ENCODE peak calls at places on chromosome 17, in seven cellular contexts. L, Y, G, D, J, E and W are unnamed samples.

GRCh38 chr17:17119533-17119932 is 77.3 kb downstream of the MPRIP start:
- DNase-seq in G (peak; percentile 46), L (no peak), J (no peak), E (no peak), Y (no peak), D (no peak), W (no peak)

GRCh38 chr17:7844292-7845154 is 10.3 kb upstream of the TMEM88 start:
- DNase-seq in E (peak; percentile 90), D (peak; percentile 95), Y (peak; percentile 93), G (peak; percentile 95), J (peak; percentile 93), L (peak; percentile 83), W (peak; percentile 87)

GRCh38 chr17:48510761-48511604 is 19.8 kb downstream of the HOXB1 start:
- DNase-seq in E (no peak), L (no peak), G (no peak), Y (no peak), D (no peak), J (no peak), W (no peak)

GRCh38 chr17:50919321-50920040 is 53.3 kb upstream of the TOB1 start:
- DNase-seq in G (peak; percentile 94), E (peak; percentile 73), Y (peak; percentile 92), D (peak; percentile 93), J (peak; percentile 95), L (peak; percentile 32), W (peak; percentile 80)

GRCh38 chr17:81870155-81870977 is 771 bp downstream of the ARHGDIA start:
- DNase-seq in L (no peak), D (no peak), E (no peak), G (no peak), J (no peak), Y (peak; percentile 63), W (no peak)

GRCh38 chr17:39950871-39951348 is 11.9 kb upstream of the GSDMA start:
- DNase-seq in J (no peak), D (no peak), G (no peak), E (no peak), L (no peak), Y (peak; percentile 29), W (peak; percentile 46)

GRCh38 chr17:49388290-49388640 is 26.2 kb upstream of the ZNF652 start:
- DNase-seq in J (no peak), G (no peak), E (no peak), D (no peak), L (no peak), Y (no peak), W (no peak)

GRCh38 chr17:43545383-43545632 is 832 bp downstream of the ETV4 start:
- DNase-seq in D (no peak), J (no peak), E (no peak), L (peak; percentile 26), G (no peak), Y (no peak), W (no peak)

GRCh38 chr17:57708401-57708800 is 36.7 kb downstream of the CCDC182 start:
- DNase-seq in L (no peak), J (no peak), G (no peak), E (no peak), Y (no peak), D (no peak), W (no peak)

GRCh38 chr17:44008205-44008909 is 3.9 kb downstream of the NAGS start:
- DNase-seq in Y (no peak), G (no peak), E (no peak), D (no peak), L (no peak), J (no peak), W (no peak)

GRCh38 chr17:40596261-40596919 is 31.1 kb upstream of the CCR7 start:
- DNase-seq in D (no peak), E (no peak), L (no peak), Y (no peak), G (no peak), J (no peak), W (no peak)

GRCh38 chr17:1347681-1348318 is 52.2 kb downstream of the YWHAE start:
- DNase-seq in Y (peak; percentile 45), J (no peak), G (no peak), D (no peak), L (no peak), E (peak; percentile 29), W (no peak)

GRCh38 chr17:33499025-33499424 is 205.9 kb upstream of the ASIC2 start:
- DNase-seq in Y (no peak), D (no peak), L (no peak), G (no peak), E (peak; percentile 56), J (no peak), W (no peak)

GRCh38 chr17:69511244-69511643 is 96.7 kb downstream of the MAP2K6 start:
- DNase-seq in Y (no peak), D (no peak), L (no peak), E (no peak), G (no peak), J (no peak), W (no peak)

GRCh38 chr17:13283606-13284005 is 265.8 kb upstream of the ELAC2 start:
- DNase-seq in D (no peak), Y (no peak), E (no peak), J (no peak), L (no peak), G (no peak), W (no peak)

GRCh38 chr17:66469088-66469442 is 166.7 kb downstream of the PRKCA start:
- DNase-seq in Y (no peak), E (no peak), G (no peak), L (no peak), J (no peak), D (no peak), W (no peak)

GRCh38 chr17:68576811-68577551 is 24.2 kb downstream of the FAM20A start:
- DNase-seq in E (no peak), D (no peak), Y (no peak), L (no peak), J (no peak), G (peak; percentile 21), W (no peak)

GRCh38 chr17:40617678-40618240 is 29.9 kb downstream of the SMARCE1 start:
- DNase-seq in J (no peak), Y (no peak), G (no peak), D (no peak), L (no peak), E (peak; percentile 58), W (peak; percentile 34)

GRCh38 chr17:27565874-27566672 is 64.9 kb upstream of the LGALS9 start:
- DNase-seq in L (no peak), G (no peak), Y (no peak), D (no peak), E (no peak), J (no peak), W (no peak)

GRCh38 chr17:65633146-65633881 is 71.9 kb upstream of the AXIN2 start:
- DNase-seq in Y (no peak), J (no peak), L (no peak), G (no peak), D (no peak), E (no peak), W (no peak)